ENCODE peak calls at places on chromosomes 3 and 15, in nine cellular contexts. P is upper lobe of left lung, X is A549, F is Peyer's patch, I is H1, Y is lower leg skin, K is ovary, O is body of pancreas, T is heart left ventricle. L is an unnamed sample.

GRCh38 chr3:42836545-42837123 is 27.4 kb downstream of the ACKR2 start:
- DNase-seq in I (no peak), P (no peak), O (no peak), T (no peak), Y (no peak), F (no peak), K (no peak), X (no peak), L (no peak)

GRCh38 chr3:9903238-9903624 is 583 bp downstream of the IL17RE start:
- DNase-seq in X (no peak), K (no peak), P (no peak), F (no peak), O (no peak), I (no peak), T (no peak), Y (no peak), L (no peak)

GRCh38 chr3:113495035-113495434 is 19.9 kb downstream of the SPICE1 start:
- DNase-seq in T (no peak), K (no peak), O (peak; percentile 46), I (no peak), Y (no peak), X (peak; percentile 55), P (no peak), F (peak; percentile 32), L (no peak)

GRCh38 chr3:14403636-14404395 is 1.4 kb downstream of the SLC6A6 start:
- DNase-seq in X (peak; percentile 28), P (peak; percentile 64), O (peak; percentile 30), K (peak; percentile 69), T (peak; percentile 80), Y (peak; percentile 33), F (no peak), I (no peak), L (no peak)

GRCh38 chr3:126270145-126270811 is 86.9 kb downstream of the KLF15 start:
- DNase-seq in O (peak; percentile 98), X (no peak), T (peak; percentile 63), P (peak; percentile 91), I (no peak), Y (no peak), K (peak; percentile 78), F (no peak), L (no peak)

GRCh38 chr15:71282086-71282485 is 166.8 kb downstream of the THSD4 start:
- DNase-seq in F (no peak), Y (no peak), I (no peak), P (no peak), K (no peak), O (peak; percentile 19), T (no peak), X (no peak), L (no peak)

GRCh38 chr3:41158947-41159346 is 40.4 kb upstream of the CTNNB1 start:
- DNase-seq in T (no peak), O (peak; percentile 49), F (no peak), Y (no peak), P (peak; percentile 68), X (no peak), K (no peak), I (no peak), L (no peak)

GRCh38 chr3:111531446-111531845 is 10.6 kb upstream of the CD96 start:
- DNase-seq in F (no peak), T (no peak), O (no peak), Y (no peak), K (no peak), X (no peak), P (no peak), I (no peak), L (no peak)

GRCh38 chr15:60720493-60721231 is 241.7 kb upstream of the ICE2 start:
- DNase-seq in F (no peak), O (no peak), Y (no peak), X (no peak), I (no peak), P (no peak), K (no peak), T (no peak), L (no peak)

GRCh38 chr3:72036899-72037298 is 252.0 kb upstream of the PROK2 start:
- DNase-seq in K (no peak), Y (no peak), T (no peak), I (no peak), P (no peak), F (no peak), O (peak; percentile 19), X (no peak), L (no peak)

GRCh38 chr3:86239956-86240355 is 751.0 kb downstream of the VGLL3 start:
- DNase-seq in X (no peak), O (no peak), K (no peak), Y (no peak), F (no peak), T (no peak), P (no peak), I (no peak), L (no peak)

GRCh38 chr3:185912929-185913901 is 24.6 kb downstream of the TRA2B start:
- DNase-seq in T (no peak), Y (no peak), X (no peak), O (no peak), I (no peak), P (no peak), F (no peak), K (no peak), L (no peak)

GRCh38 chr3:185912512-185912911 is 25.3 kb downstream of the TRA2B start:
- DNase-seq in X (no peak), K (no peak), T (no peak), P (no peak), O (no peak), I (no peak), Y (no peak), F (no peak), L (no peak)

GRCh38 chr3:185914911-185915629 is 22.7 kb downstream of the TRA2B start:
- DNase-seq in X (no peak), K (no peak), F (no peak), P (no peak), O (no peak), Y (no peak), T (no peak), I (no peak), L (no peak)

GRCh38 chr3:185916042-185916833 is 21.6 kb downstream of the TRA2B start:
- DNase-seq in Y (no peak), X (no peak), F (no peak), P (no peak), I (no peak), K (no peak), T (no peak), O (no peak), L (no peak)

DNA sequence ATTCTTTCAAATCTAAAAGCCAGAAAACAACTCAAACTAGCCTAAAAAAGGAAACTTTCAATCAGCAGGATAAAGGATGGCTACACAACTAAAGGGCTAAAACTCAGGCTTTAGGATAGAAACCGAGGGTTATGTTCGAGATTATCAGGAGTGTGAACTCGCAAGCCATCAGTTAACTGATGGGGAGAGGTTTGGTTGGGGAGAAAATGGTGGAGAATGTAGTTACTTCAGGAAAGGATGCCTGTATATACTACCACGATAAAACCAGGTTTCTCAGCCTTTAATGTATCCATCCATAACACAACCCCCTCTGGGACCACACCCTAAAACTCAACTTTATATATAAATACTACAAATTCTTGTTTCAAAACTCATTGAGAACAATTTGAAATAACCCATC is 22.2 kb downstream of the TRA2B start:
- DNase-seq in Y (no peak), T (no peak), I (no peak), X (no peak), K (no peak), O (no peak), P (no peak), F (no peak), L (no peak)
- TF ChIP-seq POLR2A in Y (no peak), T (no peak), I (peak; percentile 42), X (no peak), K (no peak), O (no peak), P (no peak), F (no peak), L (no peak)

GRCh38 chr3:152471814-152472605 is 203.3 kb downstream of the MBNL1 start:
- DNase-seq in K (peak; percentile 33), O (peak; percentile 69), T (peak; percentile 68), P (peak; percentile 55), X (peak; percentile 62), F (peak; percentile 73), Y (peak; percentile 71), I (no peak), L (peak; percentile 10)
- TF ChIP-seq POLR2A in K (no peak), O (no peak), T (no peak), P (no peak), X (no peak), F (no peak), Y (no peak), I (no peak), L (no peak)

GRCh38 chr15:40105517-40106202 is 3.0 kb downstream of the BMF start:
- DNase-seq in F (peak; percentile 45), P (no peak), Y (no peak), X (no peak), T (no peak), K (no peak), I (no peak), O (no peak), L (no peak)

GRCh38 chr15:40110866-40111550 is 2.3 kb upstream of the BMF start:
- DNase-seq in O (no peak), X (no peak), F (no peak), I (no peak), T (no peak), P (no peak), Y (no peak), K (no peak), L (no peak)

GRCh38 chr15:40106203-40107161 is 2.2 kb downstream of the BMF start:
- DNase-seq in T (no peak), P (peak; percentile 92), K (peak; percentile 71), O (peak; percentile 94), I (no peak), F (peak; percentile 89), X (peak; percentile 36), Y (peak; percentile 85), L (no peak)

GRCh38 chr15:40108855-40109735 is at the start of gene BMF:
- DNase-seq in O (peak; percentile 100), X (peak; percentile 96), F (peak; percentile 100), K (peak; percentile 100), T (peak; percentile 100), Y (peak; percentile 99), I (peak; percentile 98), P (peak; percentile 98), L (peak; percentile 91)

DNA sequence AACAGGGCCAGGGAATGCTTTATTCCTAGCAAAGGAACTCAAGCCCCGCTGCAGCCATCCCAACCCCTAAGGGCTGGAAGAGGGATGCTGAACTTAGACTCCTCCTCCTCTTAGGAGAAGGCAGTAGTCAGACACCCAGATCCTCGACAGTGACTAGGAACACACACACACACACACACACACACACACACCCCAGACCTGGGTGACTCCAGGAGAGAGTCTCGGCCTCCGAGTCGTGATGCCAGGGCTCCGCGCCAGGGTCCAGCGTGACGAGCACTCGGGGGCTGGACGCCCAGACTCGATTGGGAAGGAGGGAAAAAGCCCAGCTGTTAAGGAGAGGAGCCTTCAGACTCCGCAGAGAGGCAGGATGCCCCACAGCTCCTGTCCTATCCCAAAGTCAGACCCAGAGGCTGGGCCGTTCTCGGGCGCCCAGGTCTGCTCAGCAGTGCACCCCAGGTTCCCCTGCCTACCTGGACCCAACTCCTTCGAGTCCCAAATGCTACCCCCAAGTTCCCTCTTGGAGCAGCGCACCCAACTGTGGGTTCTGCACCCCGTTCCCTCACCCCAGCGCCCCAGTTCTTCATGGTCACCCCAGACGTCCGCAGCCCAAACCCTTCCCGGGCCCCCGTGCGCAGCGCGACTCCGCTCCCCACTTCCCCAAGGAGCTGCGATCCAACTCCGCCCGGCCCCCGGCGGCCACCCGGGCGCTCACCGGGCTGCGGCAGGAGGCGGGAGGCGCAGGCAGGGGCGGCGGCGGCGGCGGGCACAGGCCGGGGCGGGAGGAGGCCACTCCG is 421 bp downstream of the BMF start:
- DNase-seq in P (peak; percentile 56), K (peak; percentile 82), I (no peak), O (peak; percentile 72), F (no peak), X (peak; percentile 36), Y (peak; percentile 52), T (peak; percentile 66), L (peak; percentile 58)
- TF ChIP-seq POLR2A in P (peak; percentile 72), K (peak; percentile 60), I (no peak), O (peak; percentile 59), F (no peak), X (no peak), Y (no peak), T (peak; percentile 34), L (no peak)

GRCh38 chr3:88203537-88204143 is 53.9 kb downstream of the C3orf38 start:
- DNase-seq in I (no peak), X (peak; percentile 62), Y (peak; percentile 56), K (peak; percentile 22), O (peak; percentile 73), F (peak; percentile 34), T (peak; percentile 53), P (peak; percentile 55), L (peak; percentile 32)
- TF ChIP-seq POLR2A in I (no peak), X (no peak), Y (no peak), K (no peak), O (no peak), F (no peak), T (no peak), P (no peak), L (no peak)